ENCODE peak calls at places on chromosomes 5 and 9, in six cellular contexts. V is Calu3, L is pancreas, R is spleen, U is ascending aorta, D is nephron progenitor cell. H is an unnamed sample.

GRCh38 chr5:157821822-157822622 is 36.9 kb downstream of the CLINT1 start:
- DNase-seq in V (no peak), D (no peak), U (no peak), L (no peak), R (no peak), H (no peak)

GRCh38 chr5:137282216-137282615 is 216.9 kb downstream of the SPOCK1 start:
- DNase-seq in R (no peak), L (no peak), D (no peak), V (no peak), U (no peak), H (no peak)

GRCh38 chr9:124477211-124478013 is 27.2 kb downstream of the ADGRD2 start:
- DNase-seq in D (peak), U (no peak), L (no peak), V (no peak), R (no peak), H (no peak)

GRCh38 chr9:31034311-31034710 is 1350.1 kb upstream of the ACO1 start:
- DNase-seq in V (no peak), L (no peak), R (no peak), U (no peak), D (no peak), H (no peak)

GRCh38 chr9:25861416-25861815 is 183.2 kb upstream of the TUSC1 start:
- DNase-seq in V (no peak), U (no peak), R (no peak), L (no peak), D (no peak), H (no peak)

GRCh38 chr5:177319913-177320588 is 8.4 kb upstream of the MXD3 start:
- DNase-seq in V (no peak), D (no peak), R (peak), L (peak), U (no peak), H (no peak)

GRCh38 chr9:83296123-83296522 is 233.2 kb upstream of the RASEF start:
- DNase-seq in V (no peak), U (no peak), R (no peak), L (no peak), D (peak), H (no peak)

GRCh38 chr5:139017624-139018023 is 142.5 kb upstream of the LRRTM2 start:
- DNase-seq in V (no peak), U (no peak), D (no peak), R (no peak), L (no peak), H (no peak)

GRCh38 chr9:85740821-85741111 is 988 bp downstream of the AGTPBP1 start:
- DNase-seq in R (no peak), U (no peak), D (no peak), V (no peak), L (no peak), H (no peak)

GRCh38 chr9:122031806-122032205 is 61.3 kb downstream of the TTLL11 start:
- DNase-seq in L (no peak), D (no peak), R (no peak), V (no peak), U (no peak), H (no peak)

GRCh38 chr5:103424453-103425205 is 138.0 kb downstream of the NUDT12 start:
- DNase-seq in D (no peak), R (no peak), V (no peak), L (no peak), U (no peak), H (no peak)

GRCh38 chr5:62354028-62354874 is 48.2 kb downstream of the KIF2A start:
- DNase-seq in U (no peak), V (peak), D (no peak), R (no peak), L (no peak), H (no peak)

GRCh38 chr5:1162729-1163128 is 38.7 kb upstream of the SLC6A19 start:
- DNase-seq in U (no peak), V (no peak), D (no peak), L (no peak), R (no peak), H (no peak)

GRCh38 chr9:88974641-88975040 is 16.6 kb upstream of the S1PR3 start:
- DNase-seq in L (no peak), V (no peak), R (no peak), U (no peak), D (no peak), H (no peak)
- TF ChIP-seq CTCF in L (no peak), V (no peak), R (no peak), U (no peak), D (no peak), H (no peak)

GRCh38 chr5:134215757-134216156 is 10.1 kb downstream of the PPP2CA start:
- DNase-seq in U (no peak), L (no peak), V (no peak), R (no peak), D (no peak), H (no peak)
- TF ChIP-seq CTCF in U (no peak), L (no peak), V (no peak), R (no peak), D (no peak), H (no peak)

GRCh38 chr5:113128931-113129330 is 152.3 kb downstream of the DCP2 start:
- DNase-seq in V (no peak), L (no peak), D (no peak), U (no peak), R (no peak), H (no peak)

GRCh38 chr5:113125371-113125770 is 148.8 kb downstream of the DCP2 start:
- DNase-seq in V (no peak), D (no peak), R (no peak), U (no peak), L (no peak), H (no peak)

GRCh38 chr5:113124914-113125313 is 148.3 kb downstream of the DCP2 start:
- DNase-seq in U (no peak), D (no peak), V (no peak), L (no peak), R (no peak), H (no peak)

GRCh38 chr5:113127021-113127420 is 150.4 kb downstream of the DCP2 start:
- DNase-seq in V (no peak), R (no peak), D (no peak), L (no peak), U (no peak), H (no peak)

DNA sequence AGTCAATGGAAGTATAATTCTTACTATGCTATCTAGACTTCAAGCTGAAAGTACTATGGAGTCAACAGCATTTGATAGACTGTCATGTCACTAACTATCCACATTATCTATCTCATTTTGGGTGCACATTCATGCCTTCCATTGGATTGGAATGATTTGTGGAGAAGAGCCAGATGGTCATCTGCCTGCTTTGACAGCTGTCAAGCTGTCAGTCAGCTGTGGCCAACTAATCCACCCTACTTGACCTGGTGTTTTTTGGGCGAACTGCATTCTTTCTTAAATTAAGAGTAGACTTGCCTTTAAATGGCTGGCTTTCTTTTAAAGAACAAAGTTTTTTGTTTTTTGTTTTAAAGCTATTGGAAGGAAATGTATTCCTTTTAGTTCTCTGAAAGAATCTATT is 151.5 kb downstream of the DCP2 start:
- DNase-seq in L (no peak), R (no peak), U (no peak), V (no peak), D (no peak), H (no peak)
- TF ChIP-seq CTCF in L (no peak), R (no peak), U (no peak), V (no peak), D (no peak), H (no peak)

GRCh38 chr5:150656191-150657132 is 4.6 kb upstream of the MYOZ3 start:
- DNase-seq in R (peak), D (peak), V (peak), L (peak), U (no peak), H (no peak)
- TF ChIP-seq CTCF in R (peak), D (peak), V (peak), L (peak), U (peak), H (peak)